ENCODE peak calls at places on chromosomes 5 and 9, in nine cellular contexts. L is posterior cingulate gyrus, W is head of caudate nucleus, M is hippocampal formation, F is T47D, R is kidney tubule cell, E is pancreas, N is lower leg skin, X is uterus. Q is an unnamed sample.

GRCh38 chr9:120324461-120324860 is 255.5 kb downstream of the CDK5RAP2 start:
- DNase-seq in L (no peak), W (no peak), M (no peak), F (no peak), R (no peak), E (no peak), N (no peak), X (no peak), Q (no peak)

GRCh38 chr9:75186767-75187380 is 98.6 kb downstream of the OSTF1 start:
- DNase-seq in L (no peak), W (no peak), M (peak), F (peak), R (peak), E (no peak), N (no peak), X (no peak), Q (peak)

GRCh38 chr9:93295456-93296076 is 111.6 kb downstream of the WNK2 start:
- DNase-seq in L (no peak), W (no peak), M (no peak), F (no peak), R (no peak), E (peak), N (no peak), X (no peak), Q (no peak)

GRCh38 chr9:21974542-21975409 is 19.4 kb downstream of the CDKN2A start:
- DNase-seq in L (no peak), W (peak), M (no peak), F (no peak), R (peak), E (peak), N (no peak), X (no peak), Q (peak)

GRCh38 chr9:110141118-110141797 is 66.7 kb downstream of the C9orf152 start:
- DNase-seq in L (no peak), W (no peak), M (no peak), F (no peak), R (peak), E (no peak), N (peak), X (peak), Q (no peak)

GRCh38 chr5:61401726-61402125 is 69.7 kb downstream of the ZSWIM6 start:
- DNase-seq in L (no peak), W (no peak), M (no peak), F (no peak), R (peak), E (no peak), N (no peak), X (no peak), Q (peak)

GRCh38 chr5:64214152-64214551 is 48.5 kb downstream of the RNF180 start:
- DNase-seq in L (no peak), W (no peak), M (no peak), F (no peak), R (no peak), E (no peak), N (no peak), X (no peak), Q (no peak)

GRCh38 chr9:96574931-96575351 is 44.7 kb downstream of the CDC14B start:
- DNase-seq in L (no peak), W (no peak), M (no peak), F (no peak), R (no peak), E (no peak), N (no peak), X (no peak), Q (peak)

GRCh38 chr5:33423018-33423630 is 17.6 kb upstream of the TARS1 start:
- DNase-seq in L (no peak), W (no peak), M (peak), F (peak), R (peak), E (no peak), N (no peak), X (no peak), Q (peak)

GRCh38 chr5:15959560-15960164 is 219.9 kb downstream of the MARCHF11 start:
- DNase-seq in L (no peak), W (no peak), M (no peak), F (no peak), R (no peak), E (no peak), N (no peak), X (peak), Q (no peak)

GRCh38 chr9:130290353-130291181 is 25.0 kb downstream of the HMCN2 start:
- DNase-seq in L (no peak), W (no peak), M (no peak), F (no peak), R (no peak), E (no peak), N (peak), X (peak), Q (no peak)

GRCh38 chr5:57626703-57627102 is 144.1 kb upstream of the ACTBL2 start:
- DNase-seq in L (no peak), W (no peak), M (no peak), F (no peak), R (no peak), E (no peak), N (no peak), X (no peak), Q (no peak)

Q was measured in OCI-M1.